ENCODE peak calls at places on chromosomes 11 and 22, in six cellular contexts. J is HCT116, G is GM12878, F is H1, C is K562, Z is HepG2. O is an unnamed sample. For H3K4me1 and H3K36me3, the result is how much of the 10 kb centered on the place peaks cover.

GRCh38 chr22:34972498-34972897 is 93.5 kb upstream of the ISX start:
- DNase-seq in J (no peak), G (no peak), F (no peak), C (no peak), Z (no peak), O (peak)

GRCh38 chr11:97989121-97989520 is 1031.6 kb upstream of the CNTN5 start:
- DNase-seq in J (no peak), G (no peak), F (no peak), C (no peak), Z (no peak), O (no peak)

GRCh38 chr22:44249376-44250147 is 63.2 kb downstream of the SHISAL1 start:
- DNase-seq in J (no peak), G (no peak), F (no peak), C (no peak), Z (no peak), O (no peak)

GRCh38 chr11:15223318-15223717 is 108.6 kb downstream of the INSC start:
- DNase-seq in J (no peak), G (no peak), F (no peak), C (no peak), Z (no peak), O (no peak)

GRCh38 chr11:76200006-76200940 is 6.0 kb downstream of the WNT11 start:
- DNase-seq in J (no peak), G (no peak), F (no peak), C (no peak), Z (no peak), O (no peak)

GRCh38 chr11:133833899-133834296 is 11.4 kb downstream of the SPATA19 start:
- DNase-seq in J (no peak), G (no peak), F (no peak), C (no peak), Z (no peak), O (no peak)

GRCh38 chr11:58629857-58630256 is 7.4 kb downstream of the CNTF start:
- DNase-seq in J (peak), G (no peak), F (no peak), C (peak), Z (peak), O (no peak)

GRCh38 chr22:50490531-50491308 is 4.1 kb downstream of the MIOX start:
- DNase-seq in J (no peak), G (no peak), F (no peak), C (no peak), Z (no peak), O (no peak)

GRCh38 chr22:22042599-22043295 is 60.2 kb upstream of the TOP3B start:
- DNase-seq in J (no peak), G (no peak), F (no peak), C (no peak), Z (no peak), O (no peak)

GRCh38 chr22:20862540-20862939 is 3.7 kb downstream of the SNAP29 start:
- DNase-seq in J (no peak), G (no peak), F (no peak), C (no peak), Z (no peak), O (no peak)

GRCh38 chr11:2553886-2554285 is 109.1 kb downstream of the KCNQ1 start:
- DNase-seq in J (no peak), G (no peak), F (no peak), C (no peak), Z (no peak), O (no peak)

DNA sequence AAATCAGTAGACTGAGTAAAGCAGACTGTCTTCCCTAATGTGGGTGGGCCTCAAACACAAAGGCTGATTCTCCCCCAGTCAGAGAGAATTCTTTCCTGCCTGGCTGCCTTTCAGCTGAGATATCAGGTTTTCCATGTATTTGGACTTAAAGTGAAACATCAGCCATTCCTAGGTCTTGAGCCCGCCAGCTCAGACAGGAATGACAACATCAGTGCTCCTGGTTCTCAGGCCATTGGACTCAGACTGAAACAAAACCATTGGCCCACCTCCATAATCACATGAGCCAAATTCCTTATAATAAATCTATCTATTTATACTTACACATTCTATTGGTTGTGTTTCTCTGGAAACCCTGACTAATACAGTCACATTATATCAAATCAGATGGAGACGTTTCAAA is 56.7 kb upstream of the CLPB start:
- DNase-seq in J (no peak), G (no peak), F (no peak), C (no peak), Z (no peak), O (no peak)
- TF ChIP-seq ZNF274 in J (no peak), G (no peak), F (no peak), C (no peak), Z (no peak), O (no peak)

DNA sequence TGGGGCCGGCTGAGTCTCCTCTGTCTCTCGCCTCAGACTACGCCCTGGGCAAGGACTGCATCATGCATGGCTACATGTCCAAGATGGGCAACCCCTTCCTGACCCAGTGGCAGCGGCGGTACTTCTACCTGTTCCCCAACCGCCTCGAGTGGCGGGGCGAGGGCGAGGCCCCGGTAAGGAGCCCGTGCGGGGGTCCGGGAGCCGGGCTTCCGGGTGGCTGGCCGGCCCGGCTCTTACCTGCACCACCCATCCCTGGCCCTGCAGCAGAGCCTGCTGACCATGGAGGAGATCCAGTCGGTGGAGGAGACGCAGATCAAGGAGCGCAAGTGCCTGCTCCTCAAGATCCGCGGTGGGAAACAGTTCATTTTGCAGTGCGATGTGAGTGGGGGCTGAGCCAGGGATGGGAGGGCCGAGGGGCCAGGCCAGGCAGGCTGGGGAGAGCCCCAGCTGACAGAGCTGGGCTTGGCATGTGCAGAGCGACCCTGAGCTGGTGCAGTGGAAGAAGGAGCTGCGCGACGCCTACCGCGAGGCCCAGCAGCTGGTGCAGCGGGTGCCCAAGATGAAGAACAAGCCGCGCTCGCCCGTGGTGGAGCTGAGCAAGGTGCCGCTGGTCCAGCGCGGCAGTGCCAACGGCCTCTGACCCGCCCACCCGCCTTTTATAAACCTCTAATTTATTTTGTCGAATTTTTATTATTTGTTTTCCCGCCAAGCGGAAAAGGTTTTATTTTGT is 4.1 kb upstream of the ANKRD13D start:
- DNase-seq in J (no peak), G (no peak), F (no peak), C (no peak), Z (no peak), O (no peak)
- H3K4me1 ChIP-seq in J (under half), G (under half), F (under half), C (under half), Z (under half), O (under half)

DNA sequence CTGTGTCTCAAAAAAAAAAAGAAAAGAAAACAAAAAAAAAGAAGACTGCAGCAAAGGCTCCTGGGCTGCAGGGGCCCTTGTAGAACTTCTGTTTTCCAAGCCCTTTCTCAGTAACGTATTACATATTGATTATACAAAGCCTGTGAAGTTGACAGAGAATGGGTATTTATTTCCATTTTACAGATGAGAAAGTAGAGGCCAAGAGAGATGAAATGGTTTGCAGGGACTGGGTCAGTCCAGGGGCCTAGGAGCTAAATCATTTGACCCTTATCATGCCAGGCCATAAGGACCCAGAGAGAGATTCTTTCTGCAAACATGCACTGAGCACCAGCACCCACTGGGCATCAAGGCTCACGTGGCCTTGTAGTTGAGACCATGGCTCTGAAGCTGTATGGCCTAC is 4.5 kb downstream of the PPP2R5B start:
- DNase-seq in J (no peak), G (no peak), F (no peak), C (no peak), Z (no peak), O (no peak)
- H3K36me3 ChIP-seq in J (under half), G (under half), F (under half), C (under half), Z (under half), O (under half)

DNA sequence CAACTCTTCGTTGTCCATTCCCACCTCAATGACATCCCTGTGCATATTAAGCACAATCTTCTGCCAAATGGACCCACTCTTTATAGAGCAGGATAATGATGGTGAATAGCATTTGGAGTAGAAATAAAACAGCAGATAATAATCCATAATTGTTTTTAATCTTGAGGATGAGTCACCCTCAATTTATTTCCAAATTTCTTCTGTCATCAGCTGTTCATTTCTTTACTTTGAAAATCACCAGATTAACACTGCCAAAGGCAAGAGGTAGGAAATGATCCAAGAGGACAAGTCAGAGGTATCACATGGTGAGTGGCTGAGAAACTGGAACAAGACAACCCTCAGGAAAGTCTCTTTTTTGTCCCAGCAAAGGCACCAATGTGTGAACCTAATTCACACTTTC is 7.3 kb upstream of the AMBRA1 start:
- DNase-seq in J (no peak), G (no peak), F (no peak), C (no peak), Z (no peak), O (no peak)
- TF ChIP-seq ZNF274 in J (no peak), G (no peak), F (no peak), C (no peak), Z (no peak), O (no peak)

GRCh38 chr11:65713212-65713969 is 1.3 kb downstream of the KAT5 start:
- DNase-seq in J (no peak), G (no peak), F (no peak), C (no peak), Z (no peak), O (no peak)
- H3K4me1 ChIP-seq in J (under half), G (under half), F (under half), C (under half), Z (under half), O (under half)

GRCh38 chr11:47235163-47235562 is 13.5 kb downstream of the ACP2 start:
- DNase-seq in J (no peak), G (no peak), F (no peak), C (no peak), Z (no peak), O (no peak)

GRCh38 chr11:47234669-47235075 is 13.9 kb downstream of the ACP2 start:
- DNase-seq in J (no peak), G (no peak), F (no peak), C (no peak), Z (no peak), O (no peak)

GRCh38 chr11:47236482-47236881 is 12.1 kb downstream of the ACP2 start:
- DNase-seq in J (no peak), G (no peak), F (no peak), C (no peak), Z (no peak), O (no peak)

GRCh38 chr11:47233051-47233450 is 15.6 kb downstream of the ACP2 start:
- DNase-seq in J (no peak), G (no peak), F (no peak), C (no peak), Z (no peak), O (no peak)

GRCh38 chr11:47233989-47234668 is 14.5 kb downstream of the ACP2 start:
- DNase-seq in J (no peak), G (no peak), F (no peak), C (peak), Z (peak), O (no peak)
- H3K36me3 ChIP-seq in J (under half), G (under half), F (under half), C (under half), Z (under half), O (under half)

DNA sequence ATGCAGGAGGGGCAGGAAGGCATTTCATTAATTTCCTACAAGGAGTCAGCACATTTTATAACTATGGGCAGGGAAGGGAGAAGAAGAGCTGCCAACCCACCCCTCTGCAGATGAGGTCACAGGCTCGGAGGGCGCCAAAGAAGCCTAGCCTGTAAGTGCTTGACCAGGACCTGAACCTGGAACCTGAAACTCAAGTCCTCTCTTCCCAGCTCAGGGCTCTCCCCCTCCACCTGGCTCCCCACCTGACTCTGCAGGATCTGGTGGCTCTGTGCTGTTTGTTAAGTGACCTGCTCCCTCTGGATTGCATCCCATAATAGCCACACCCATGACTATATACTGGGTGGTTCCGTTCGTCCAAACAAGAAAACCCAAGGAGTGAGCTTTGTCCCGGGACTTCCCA is 27.3 kb downstream of the SCGB1A1 start:
- DNase-seq in J (no peak), G (no peak), F (no peak), C (no peak), Z (no peak), O (no peak)
- TF ChIP-seq ZNF274 in J (no peak), G (no peak), F (no peak), C (no peak), Z (no peak), O (no peak)

GRCh38 chr22:42966389-42966998 is 48.5 kb downstream of the PACSIN2 start:
- DNase-seq in J (no peak), G (no peak), F (no peak), C (no peak), Z (no peak), O (no peak)
- H3K4me1 ChIP-seq in J (half or more), G (under half), F (under half), C (under half), Z (half or more), O (under half)